ENCODE peak calls at places on chromosomes 7 and 10, in four cellular contexts. W, G, E and I are unnamed samples.

GRCh38 chr10:114323023-114323422 is 81.3 kb downstream of the AFAP1L2 start:
- DNase-seq in E (no peak), W (no peak), G (no peak), I (no peak)

GRCh38 chr7:110075450-110075849 is 1015.5 kb upstream of the LRRN3 start:
- DNase-seq in G (no peak), W (no peak), E (no peak), I (no peak)

GRCh38 chr7:102891693-102892261 is 21.0 kb upstream of the LRRC17 start:
- DNase-seq in G (no peak), E (no peak), W (no peak), I (no peak)

GRCh38 chr10:125773702-125774101 is 1.9 kb downstream of the MMP21 start:
- DNase-seq in W (no peak), E (no peak), G (no peak), I (no peak)

GRCh38 chr7:92925876-92926696 is 89.7 kb upstream of the CDK6 start:
- DNase-seq in W (peak), G (peak), E (no peak), I (peak)

GRCh38 chr10:15147594-15148392 is 20.7 kb downstream of the NMT2 start:
- DNase-seq in W (no peak), G (no peak), E (no peak), I (no peak)

GRCh38 chr7:91957823-91958222 is 17.2 kb downstream of the AKAP9 start:
- DNase-seq in W (no peak), G (no peak), E (no peak), I (no peak)

GRCh38 chr10:42551582-42552187 is 86.7 kb downstream of the ZNF33B start:
- DNase-seq in W (no peak), E (no peak), G (peak), I (no peak)

GRCh38 chr7:33130184-33130583 is 820 bp downstream of the BBS9 start:
- DNase-seq in E (no peak), G (peak), W (no peak), I (no peak)

GRCh38 chr10:114631678-114632417 is 26.2 kb downstream of the ABLIM1 start:
- DNase-seq in W (peak), E (no peak), G (peak), I (peak)

GRCh38 chr10:44036425-44036824 is 348.5 kb downstream of the CXCL12 start:
- DNase-seq in E (no peak), G (no peak), W (no peak), I (no peak)

GRCh38 chr10:121468726-121469125 is 129.5 kb downstream of the FGFR2 start:
- DNase-seq in G (no peak), W (no peak), E (no peak), I (no peak)

GRCh38 chr7:123352957-123353356 is 153.2 kb upstream of the SLC13A1 start:
- DNase-seq in E (no peak), G (no peak), W (no peak), I (no peak)

GRCh38 chr10:31749293-31749692 is 179.3 kb downstream of the ARHGAP12 start:
- DNase-seq in W (no peak), G (no peak), E (no peak), I (no peak)

GRCh38 chr10:105068497-105068896 is 427.4 kb downstream of the SORCS3 start:
- DNase-seq in G (no peak), W (no peak), E (no peak), I (no peak)

GRCh38 chr7:97006146-97006950 is 995 bp downstream of the DLX6 start:
- DNase-seq in G (peak), E (no peak), W (peak), I (peak)

DNA sequence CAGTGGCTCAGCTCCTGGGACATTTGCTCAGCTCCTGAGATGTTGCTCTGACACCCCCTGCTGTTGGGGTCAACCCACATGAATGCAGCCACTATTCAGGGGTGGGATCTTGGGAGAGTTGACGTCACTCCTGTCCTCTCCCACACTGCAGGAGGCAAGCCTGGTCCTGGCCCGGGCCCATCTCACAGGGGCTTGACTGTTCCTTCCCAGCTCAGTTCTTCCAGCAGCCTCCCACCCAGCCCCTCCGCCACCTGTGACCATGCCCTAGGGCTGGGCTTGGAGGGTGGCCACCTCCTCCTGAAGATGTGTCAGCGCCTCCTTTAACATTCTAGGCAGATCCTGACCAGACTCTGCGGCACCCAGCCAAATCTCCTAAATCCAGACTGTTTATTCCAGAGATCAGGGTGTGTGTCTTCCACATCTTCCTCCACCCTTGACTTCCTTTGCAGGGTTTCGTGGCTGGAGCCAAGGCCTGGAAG is 19.1 kb upstream of the OPALIN start:
- DNase-seq in E (no peak), W (no peak), G (peak), I (no peak)
- TF ChIP-seq CTCF in E (no peak), W (no peak), G (no peak), I (no peak)

DNA sequence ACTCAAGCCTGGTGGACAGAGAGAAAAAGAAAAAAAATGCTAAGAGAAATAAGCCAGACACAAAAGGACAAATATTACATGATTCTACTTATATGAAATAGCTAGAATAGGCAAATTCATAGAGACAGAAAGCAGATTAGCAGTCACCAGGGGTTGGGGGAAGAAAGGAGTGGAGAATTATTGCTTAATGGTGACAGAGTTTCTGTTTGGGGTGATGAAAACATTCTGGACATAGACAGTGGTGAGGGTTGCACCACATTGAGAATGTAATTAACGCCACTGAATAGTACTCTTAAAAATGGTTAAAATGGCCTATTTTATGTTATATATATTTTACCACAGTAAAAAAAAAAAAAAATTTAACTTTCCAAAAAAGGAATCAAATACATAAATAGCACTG is 6.4 kb upstream of the NT5C2 start:
- DNase-seq in E (no peak), G (no peak), W (no peak), I (no peak)
- TF ChIP-seq CTCF in E (no peak), G (no peak), W (no peak), I (no peak)

GRCh38 chr7:66894463-66895080 is 26.5 kb upstream of the TMEM248 start:
- DNase-seq in W (peak), G (peak), E (no peak), I (peak)
- TF ChIP-seq CTCF in W (peak), G (peak), E (peak), I (no peak)

GRCh38 chr7:117674617-117675016 is 194.8 kb downstream of the CFTR start:
- DNase-seq in W (peak), G (no peak), E (no peak), I (no peak)

GRCh38 chr7:117672433-117672832 is 192.6 kb downstream of the CFTR start:
- DNase-seq in G (no peak), W (no peak), E (no peak), I (no peak)

GRCh38 chr7:117675519-117676137 is 195.8 kb downstream of the CFTR start:
- DNase-seq in G (no peak), W (no peak), E (no peak), I (no peak)

GRCh38 chr7:117673367-117673766 is 193.5 kb downstream of the CFTR start:
- DNase-seq in G (peak), E (no peak), W (peak), I (peak)

DNA sequence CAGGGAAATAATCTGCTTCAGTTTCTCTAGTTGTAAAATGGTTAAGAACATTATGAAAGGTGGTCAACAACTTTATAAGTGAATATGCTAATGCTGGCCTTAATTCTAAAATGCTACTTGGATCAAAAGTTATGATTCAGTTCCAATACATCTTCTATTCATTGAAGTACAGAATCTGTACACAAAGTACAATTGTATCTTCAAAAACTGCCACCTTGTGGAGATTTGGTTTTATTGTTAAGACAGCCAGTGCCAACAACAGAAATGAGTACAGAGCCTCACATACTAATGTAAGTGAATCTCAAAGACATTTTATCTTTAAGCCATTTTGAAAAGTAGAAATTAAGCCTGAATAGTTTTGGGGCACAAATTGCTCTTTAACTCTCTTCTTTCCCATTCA is 194.0 kb downstream of the CFTR start:
- DNase-seq in W (no peak), G (no peak), E (no peak), I (no peak)
- TF ChIP-seq CTCF in W (peak), G (peak), E (peak), I (peak)